ENCODE peak calls at places on chromosomes 11 and 22, in five cellular contexts. One of them, this sample, is unnamed.

GRCh38 chr11:36196476-36197099 is 92.6 kb downstream of the COMMD9 start:
- DNase-seq in aorta: no peak
- DNase-seq in neural progenitor cell: peak; percentile 28
- DNase-seq in neuronal stem cell: no peak
- DNase-seq in adrenal gland: no peak
- DNase-seq in this sample: no peak

GRCh38 chr22:38246692-38247091 is 26.1 kb downstream of the TMEM184B start:
- DNase-seq in aorta: peak; percentile 85
- DNase-seq in neural progenitor cell: no peak
- DNase-seq in neuronal stem cell: no peak
- DNase-seq in adrenal gland: no peak
- DNase-seq in this sample: no peak

GRCh38 chr11:119729581-119730346 is 764 bp upstream of the NECTIN1 start:
- DNase-seq in aorta: peak; percentile 87
- DNase-seq in neural progenitor cell: peak; percentile 59
- DNase-seq in neuronal stem cell: peak; percentile 29
- DNase-seq in adrenal gland: peak; percentile 73
- DNase-seq in this sample: no peak

GRCh38 chr11:116078101-116078561 is 573.9 kb upstream of the CADM1 start:
- DNase-seq in aorta: no peak
- DNase-seq in neural progenitor cell: peak; percentile 80
- DNase-seq in neuronal stem cell: peak; percentile 27
- DNase-seq in adrenal gland: no peak
- DNase-seq in this sample: no peak

GRCh38 chr22:48782817-48783511 is 1044.7 kb downstream of the BRD1 start:
- DNase-seq in aorta: no peak
- DNase-seq in neural progenitor cell: peak; percentile 73
- DNase-seq in neuronal stem cell: peak; percentile 12
- DNase-seq in adrenal gland: no peak
- DNase-seq in this sample: no peak

GRCh38 chr22:19036523-19037273 is 85.5 kb downstream of the DGCR2 start:
- DNase-seq in aorta: no peak
- DNase-seq in neural progenitor cell: no peak
- DNase-seq in neuronal stem cell: no peak
- DNase-seq in adrenal gland: no peak
- DNase-seq in this sample: no peak

GRCh38 chr11:17714356-17714854 is 5.0 kb upstream of the MYOD1 start:
- DNase-seq in aorta: no peak
- DNase-seq in neural progenitor cell: no peak
- DNase-seq in neuronal stem cell: no peak
- DNase-seq in adrenal gland: no peak
- DNase-seq in this sample: no peak

GRCh38 chr11:119533931-119534694 is 111.1 kb upstream of the THY1 start:
- DNase-seq in aorta: peak; percentile 81
- DNase-seq in neural progenitor cell: peak; percentile 82
- DNase-seq in neuronal stem cell: peak; percentile 61
- DNase-seq in adrenal gland: peak; percentile 84
- DNase-seq in this sample: peak; percentile 47

GRCh38 chr11:19344661-19345518 is 104.1 kb upstream of the E2F8 start:
- DNase-seq in aorta: peak; percentile 56
- DNase-seq in neural progenitor cell: peak; percentile 94
- DNase-seq in neuronal stem cell: peak; percentile 76
- DNase-seq in adrenal gland: no peak
- DNase-seq in this sample: peak; percentile 33

GRCh38 chr22:25110846-25111578 is 88.6 kb upstream of the CRYBB3 start:
- DNase-seq in aorta: peak; percentile 74
- DNase-seq in neural progenitor cell: peak; percentile 91
- DNase-seq in neuronal stem cell: peak; percentile 80
- DNase-seq in adrenal gland: peak; percentile 84
- DNase-seq in this sample: peak; percentile 67

GRCh38 chr11:67268036-67268683 is 1.9 kb downstream of the GRK2 start:
- DNase-seq in aorta: peak; percentile 66
- DNase-seq in neural progenitor cell: no peak
- DNase-seq in neuronal stem cell: no peak
- DNase-seq in adrenal gland: no peak
- DNase-seq in this sample: no peak

GRCh38 chr11:77198440-77198849 is 70.4 kb downstream of the MYO7A start:
- DNase-seq in aorta: peak; percentile 31
- DNase-seq in neural progenitor cell: peak; percentile 62
- DNase-seq in neuronal stem cell: no peak
- DNase-seq in adrenal gland: peak; percentile 15
- DNase-seq in this sample: peak; percentile 48

GRCh38 chr11:115674176-115674575 is 170.0 kb upstream of the CADM1 start:
- DNase-seq in aorta: no peak
- DNase-seq in neural progenitor cell: peak; percentile 57
- DNase-seq in neuronal stem cell: no peak
- DNase-seq in adrenal gland: no peak
- DNase-seq in this sample: no peak

GRCh38 chr11:67270256-67271211 is 4.3 kb downstream of the GRK2 start:
- DNase-seq in aorta: peak; percentile 86
- DNase-seq in neural progenitor cell: peak; percentile 77
- DNase-seq in neuronal stem cell: no peak
- DNase-seq in adrenal gland: peak; percentile 58
- DNase-seq in this sample: no peak

GRCh38 chr11:12077535-12078280 is 32.7 kb upstream of the MICAL2 start:
- DNase-seq in aorta: no peak
- DNase-seq in neural progenitor cell: no peak
- DNase-seq in neuronal stem cell: no peak
- DNase-seq in adrenal gland: no peak
- DNase-seq in this sample: no peak

GRCh38 chr11:93340223-93340622 is 9.7 kb downstream of the DEUP1 start:
- DNase-seq in aorta: no peak
- DNase-seq in neural progenitor cell: no peak
- DNase-seq in neuronal stem cell: no peak
- DNase-seq in adrenal gland: no peak
- DNase-seq in this sample: no peak

GRCh38 chr22:22591348-22592299 is 32.6 kb upstream of the PRAME start:
- DNase-seq in aorta: no peak
- DNase-seq in neural progenitor cell: no peak
- DNase-seq in neuronal stem cell: no peak
- DNase-seq in adrenal gland: no peak
- DNase-seq in this sample: no peak

GRCh38 chr11:96054870-96055705 is 131.2 kb upstream of the MTMR2 start:
- DNase-seq in aorta: no peak
- DNase-seq in neural progenitor cell: peak; percentile 85
- DNase-seq in neuronal stem cell: peak; percentile 71
- DNase-seq in adrenal gland: no peak
- DNase-seq in this sample: no peak

GRCh38 chr11:31870609-31871309 is 59.6 kb upstream of the PAX6 start:
- DNase-seq in aorta: peak; percentile 43
- DNase-seq in neural progenitor cell: peak; percentile 95
- DNase-seq in neuronal stem cell: peak; percentile 85
- DNase-seq in adrenal gland: peak; percentile 44
- DNase-seq in this sample: peak; percentile 61

GRCh38 chr22:17971711-17972110 is 52.6 kb downstream of the MICAL3 start:
- DNase-seq in aorta: no peak
- DNase-seq in neural progenitor cell: no peak
- DNase-seq in neuronal stem cell: no peak
- DNase-seq in adrenal gland: no peak
- DNase-seq in this sample: no peak

GRCh38 chr11:47004595-47005033 is 68.1 kb downstream of the CSTPP1 start:
- DNase-seq in aorta: peak; percentile 81
- DNase-seq in neural progenitor cell: no peak
- DNase-seq in neuronal stem cell: no peak
- DNase-seq in adrenal gland: peak; percentile 88
- DNase-seq in this sample: no peak

GRCh38 chr11:34643846-34644245 is 23.0 kb downstream of the EHF start:
- DNase-seq in aorta: no peak
- DNase-seq in neural progenitor cell: no peak
- DNase-seq in neuronal stem cell: no peak
- DNase-seq in adrenal gland: no peak
- DNase-seq in this sample: no peak

GRCh38 chr11:76206327-76207081 is at the start of gene WNT11:
- DNase-seq in aorta: peak; percentile 61
- DNase-seq in neural progenitor cell: peak; percentile 93
- DNase-seq in neuronal stem cell: peak; percentile 76
- DNase-seq in adrenal gland: peak; percentile 80
- DNase-seq in this sample: no peak

GRCh38 chr11:33248416-33248957 is 8.7 kb upstream of the HIPK3 start:
- DNase-seq in aorta: no peak
- DNase-seq in neural progenitor cell: no peak
- DNase-seq in neuronal stem cell: no peak
- DNase-seq in adrenal gland: no peak
- DNase-seq in this sample: no peak

GRCh38 chr11:55795256-55795655 is at the start of gene OR5D14:
- DNase-seq in aorta: no peak
- DNase-seq in neural progenitor cell: no peak
- DNase-seq in neuronal stem cell: no peak
- DNase-seq in adrenal gland: no peak
- DNase-seq in this sample: no peak

GRCh38 chr11:110000045-110000502 is 93.1 kb upstream of the ZC3H12C start:
- DNase-seq in aorta: no peak
- DNase-seq in neural progenitor cell: no peak
- DNase-seq in neuronal stem cell: no peak
- DNase-seq in adrenal gland: no peak
- DNase-seq in this sample: no peak

GRCh38 chr22:49415219-49415951 is 412.3 kb downstream of the BRD1 start:
- DNase-seq in aorta: no peak
- DNase-seq in neural progenitor cell: no peak
- DNase-seq in neuronal stem cell: no peak
- DNase-seq in adrenal gland: no peak
- DNase-seq in this sample: no peak

GRCh38 chr11:69876013-69876412 is 56.8 kb upstream of the FGF3 start:
- DNase-seq in aorta: no peak
- DNase-seq in neural progenitor cell: no peak
- DNase-seq in neuronal stem cell: no peak
- DNase-seq in adrenal gland: no peak
- DNase-seq in this sample: no peak

GRCh38 chr11:117597083-117597482 is 199.9 kb downstream of the DSCAML1 start:
- DNase-seq in aorta: no peak
- DNase-seq in neural progenitor cell: peak; percentile 83
- DNase-seq in neuronal stem cell: peak; percentile 66
- DNase-seq in adrenal gland: peak; percentile 30
- DNase-seq in this sample: no peak

GRCh38 chr11:18383388-18384156 is 10.8 kb upstream of the LDHA start:
- DNase-seq in aorta: peak; percentile 92
- DNase-seq in neural progenitor cell: peak; percentile 6
- DNase-seq in neuronal stem cell: no peak
- DNase-seq in adrenal gland: peak; percentile 95
- DNase-seq in this sample: no peak

GRCh38 chr11:29159552-29160465 is 857.0 kb downstream of the KCNA4 start:
- DNase-seq in aorta: peak; percentile 48
- DNase-seq in neural progenitor cell: peak; percentile 82
- DNase-seq in neuronal stem cell: peak; percentile 56
- DNase-seq in adrenal gland: peak; percentile 48
- DNase-seq in this sample: peak; percentile 54

GRCh38 chr11:46557684-46558151 is 36.1 kb downstream of the AMBRA1 start:
- DNase-seq in aorta: no peak
- DNase-seq in neural progenitor cell: no peak
- DNase-seq in neuronal stem cell: no peak
- DNase-seq in adrenal gland: no peak
- DNase-seq in this sample: no peak

GRCh38 chr11:126595560-126595959 is 240.1 kb downstream of the ST3GAL4 start:
- DNase-seq in aorta: no peak
- DNase-seq in neural progenitor cell: no peak
- DNase-seq in neuronal stem cell: no peak
- DNase-seq in adrenal gland: no peak
- DNase-seq in this sample: no peak

GRCh38 chr22:20437253-20438065 is at the start of gene SCARF2:
- DNase-seq in aorta: peak; percentile 77
- DNase-seq in neural progenitor cell: peak; percentile 81
- DNase-seq in neuronal stem cell: peak; percentile 56
- DNase-seq in adrenal gland: no peak
- DNase-seq in this sample: no peak

GRCh38 chr22:21759631-21760030 is 24.0 kb upstream of the YPEL1 start:
- DNase-seq in aorta: no peak
- DNase-seq in neural progenitor cell: no peak
- DNase-seq in neuronal stem cell: no peak
- DNase-seq in adrenal gland: no peak
- DNase-seq in this sample: no peak

GRCh38 chr22:49733631-49734030 is 94.0 kb downstream of the BRD1 start:
- DNase-seq in aorta: peak; percentile 12
- DNase-seq in neural progenitor cell: no peak
- DNase-seq in neuronal stem cell: no peak
- DNase-seq in adrenal gland: no peak
- DNase-seq in this sample: no peak

GRCh38 chr11:94664336-94664735 is 97.2 kb downstream of the PIWIL4 start:
- DNase-seq in aorta: no peak
- DNase-seq in neural progenitor cell: no peak
- DNase-seq in neuronal stem cell: no peak
- DNase-seq in adrenal gland: no peak
- DNase-seq in this sample: no peak

GRCh38 chr22:44425356-44425755 is 72.7 kb downstream of the RTL6 start:
- DNase-seq in aorta: no peak
- DNase-seq in neural progenitor cell: no peak
- DNase-seq in neuronal stem cell: no peak
- DNase-seq in adrenal gland: no peak
- DNase-seq in this sample: no peak

GRCh38 chr22:38566726-38567504 is 3.1 kb downstream of the DMC1 start:
- DNase-seq in aorta: no peak
- DNase-seq in neural progenitor cell: no peak
- DNase-seq in neuronal stem cell: no peak
- DNase-seq in adrenal gland: no peak
- DNase-seq in this sample: no peak

GRCh38 chr11:79439893-79440450 is 858 bp downstream of the TENM4 start:
- DNase-seq in aorta: peak; percentile 56
- DNase-seq in neural progenitor cell: peak; percentile 74
- DNase-seq in neuronal stem cell: peak; percentile 55
- DNase-seq in adrenal gland: peak; percentile 53
- DNase-seq in this sample: no peak

GRCh38 chr11:128634395-128634794 is 47.0 kb upstream of the ETS1 start:
- DNase-seq in aorta: no peak
- DNase-seq in neural progenitor cell: no peak
- DNase-seq in neuronal stem cell: no peak
- DNase-seq in adrenal gland: no peak
- DNase-seq in this sample: no peak
- H3K4me3 ChIP-seq in aorta: no peak overlapping the region
- H3K4me3 ChIP-seq in neural progenitor cell: no peak overlapping the region
- H3K4me3 ChIP-seq in neuronal stem cell: no peak overlapping the region
- H3K4me3 ChIP-seq in adrenal gland: no peak overlapping the region
- H3K4me3 ChIP-seq in this sample: no peak overlapping the region

GRCh38 chr11:6598555-6598954 is 4.9 kb downstream of the RRP8 start:
- DNase-seq in aorta: no peak
- DNase-seq in neural progenitor cell: no peak
- DNase-seq in neuronal stem cell: no peak
- DNase-seq in adrenal gland: no peak
- DNase-seq in this sample: no peak
- H3K4me1 ChIP-seq in aorta: peaks cover 2% of the 10 kb centered on the region
- H3K4me1 ChIP-seq in neural progenitor cell: peaks cover 14% of the 10 kb centered on the region
- H3K4me1 ChIP-seq in neuronal stem cell: peaks cover 5% of the 10 kb centered on the region
- H3K4me1 ChIP-seq in adrenal gland: peaks cover 22% of the 10 kb centered on the region
- H3K4me1 ChIP-seq in this sample: no peaks in the 10 kb centered on the region

GRCh38 chr11:313787-314547 is at the start of gene IFITM1:
- DNase-seq in aorta: peak; percentile 48
- DNase-seq in neural progenitor cell: peak; percentile 60
- DNase-seq in neuronal stem cell: no peak
- DNase-seq in adrenal gland: no peak
- DNase-seq in this sample: no peak
- H3K4me3 ChIP-seq in aorta: no peak within 1 kb of the TSS
- H3K4me3 ChIP-seq in neural progenitor cell: peak within 1 kb of the TSS; percentile 51
- H3K4me3 ChIP-seq in neuronal stem cell: peak within 1 kb of the TSS; percentile 75
- H3K4me3 ChIP-seq in adrenal gland: no peak within 1 kb of the TSS
- H3K4me3 ChIP-seq in this sample: peak within 1 kb of the TSS; percentile 73

GRCh38 chr11:129911298-129911697 is 15.9 kb upstream of the NFRKB start:
- DNase-seq in aorta: no peak
- DNase-seq in neural progenitor cell: no peak
- DNase-seq in neuronal stem cell: no peak
- DNase-seq in adrenal gland: no peak
- DNase-seq in this sample: no peak
- H3K4me1 ChIP-seq in aorta: no peaks in the 10 kb centered on the region
- H3K4me1 ChIP-seq in neural progenitor cell: peaks cover 7% of the 10 kb centered on the region
- H3K4me1 ChIP-seq in neuronal stem cell: no peaks in the 10 kb centered on the region
- H3K4me1 ChIP-seq in adrenal gland: no peaks in the 10 kb centered on the region
- H3K4me1 ChIP-seq in this sample: no peaks in the 10 kb centered on the region

GRCh38 chr11:66048525-66049313 is at the start of gene GAL3ST3:
- DNase-seq in aorta: no peak
- DNase-seq in neural progenitor cell: peak; percentile 88
- DNase-seq in neuronal stem cell: peak; percentile 66
- DNase-seq in adrenal gland: no peak
- DNase-seq in this sample: no peak
- H3K4me3 ChIP-seq in aorta: no peak within 1 kb of the TSS
- H3K4me3 ChIP-seq in neural progenitor cell: peak within 1 kb of the TSS; percentile 86
- H3K4me3 ChIP-seq in neuronal stem cell: peak within 1 kb of the TSS; percentile 86
- H3K4me3 ChIP-seq in adrenal gland: no peak within 1 kb of the TSS
- H3K4me3 ChIP-seq in this sample: peak within 1 kb of the TSS; percentile 47

This sample was measured in iPS DF 6.9.